ENCODE peak calls at places on chromosomes 3 and 15, in ten cellular contexts. I is body of pancreas, B is A549, S is upper lobe of left lung, T is lower lobe of right lung, M is transverse colon, O is brain microvascular endothelial cell, Y is mammary epithelial cell, C is PC-3, A is HL-60. U is an unnamed sample.

GRCh38 chr15:33565099-33565498 is 254.3 kb downstream of the RYR3 start:
- DNase-seq in S (no peak), I (no peak), T (no peak), O (peak), C (peak), M (no peak), A (no peak), B (no peak), Y (peak), U (no peak)

GRCh38 chr3:177483182-177483967 is 286.1 kb upstream of the TBL1XR1 start:
- DNase-seq in I (peak), T (no peak), S (no peak), O (no peak), Y (peak), B (no peak), A (no peak), C (peak), M (peak), U (no peak)

GRCh38 chr3:49567406-49567805 is 13.1 kb downstream of the BSN start:
- DNase-seq in A (no peak), B (no peak), O (no peak), S (no peak), I (no peak), T (no peak), M (no peak), C (no peak), Y (peak), U (no peak)

GRCh38 chr3:144497452-144497851 is 525.8 kb downstream of the DIPK2A start:
- DNase-seq in I (no peak), T (no peak), C (no peak), A (no peak), O (no peak), S (no peak), Y (no peak), B (no peak), M (no peak), U (no peak)

GRCh38 chr15:49174902-49175301 is 4.9 kb downstream of the GALK2 start:
- DNase-seq in I (no peak), B (no peak), M (no peak), A (peak), S (no peak), O (no peak), T (no peak), C (no peak), Y (no peak), U (no peak)

GRCh38 chr3:186362988-186363387 is 954 bp upstream of the DGKG start:
- DNase-seq in B (no peak), S (no peak), A (no peak), I (no peak), T (no peak), Y (no peak), O (no peak), C (no peak), M (no peak), U (no peak)

GRCh38 chr3:107681385-107681784 is 158.6 kb downstream of the BBX start:
- DNase-seq in S (no peak), A (no peak), T (no peak), C (no peak), O (no peak), Y (no peak), I (no peak), M (no peak), B (no peak), U (no peak)

GRCh38 chr15:53569756-53570480 is 189.5 kb downstream of the WDR72 start:
- DNase-seq in M (no peak), B (no peak), C (peak), A (no peak), Y (peak), S (no peak), O (peak), I (no peak), T (no peak), U (no peak)

GRCh38 chr3:16332904-16333426 is 68.0 kb downstream of the OXNAD1 start:
- DNase-seq in Y (no peak), B (no peak), C (no peak), S (no peak), M (no peak), O (peak), T (no peak), I (no peak), A (no peak), U (no peak)

GRCh38 chr15:101025896-101026631 is 106.9 kb downstream of the LRRK1 start:
- DNase-seq in M (peak), O (no peak), T (no peak), Y (no peak), C (no peak), I (no peak), A (no peak), B (no peak), S (peak), U (no peak)

GRCh38 chr15:77144492-77145070 is 73.7 kb upstream of the TSPAN3 start:
- DNase-seq in S (no peak), I (no peak), O (peak), Y (peak), T (no peak), A (no peak), B (no peak), M (no peak), C (peak), U (no peak)

GRCh38 chr3:134937256-134938023 is 142.4 kb downstream of the EPHB1 start:
- DNase-seq in M (no peak), S (no peak), C (no peak), A (no peak), Y (no peak), I (no peak), T (no peak), O (no peak), B (no peak), U (no peak)

GRCh38 chr3:71851878-71852277 is 66.9 kb upstream of the PROK2 start:
- DNase-seq in T (no peak), O (no peak), M (no peak), I (no peak), Y (no peak), C (no peak), B (no peak), A (no peak), S (no peak), U (no peak)

GRCh38 chr3:45677045-45677436 is 12.2 kb upstream of the SACM1L start:
- DNase-seq in A (peak), C (peak), Y (peak), B (peak), S (peak), T (no peak), O (peak), I (no peak), M (peak), U (peak)

GRCh38 chr15:82850731-82851130 is 41.3 kb downstream of the WHAMM start:
- DNase-seq in M (no peak), B (no peak), I (no peak), C (no peak), Y (no peak), O (no peak), A (no peak), S (no peak), T (no peak), U (no peak)

GRCh38 chr3:50550079-50550736 is 17.3 kb downstream of the C3orf18 start:
- DNase-seq in A (peak), S (peak), I (peak), Y (peak), M (peak), T (peak), O (peak), C (peak), B (peak), U (peak)

GRCh38 chr3:66507631-66508260 is 6.9 kb upstream of the LRIG1 start:
- DNase-seq in B (no peak), S (no peak), I (peak), C (no peak), O (no peak), T (no peak), A (no peak), M (peak), Y (no peak), U (no peak)

GRCh38 chr3:140247775-140248174 is 312.8 kb downstream of the CLSTN2 start:
- DNase-seq in Y (peak), B (no peak), M (no peak), A (no peak), T (no peak), S (no peak), I (no peak), O (no peak), C (no peak), U (no peak)

GRCh38 chr3:61875073-61875472 is 313.7 kb downstream of the PTPRG start:
- DNase-seq in O (peak), C (no peak), I (no peak), M (no peak), A (no peak), S (no peak), T (no peak), Y (no peak), B (no peak), U (no peak)

GRCh38 chr3:23248594-23249131 is 45.5 kb downstream of the UBE2E2 start:
- DNase-seq in B (no peak), Y (no peak), S (no peak), C (no peak), O (no peak), M (no peak), T (no peak), A (no peak), I (no peak), U (no peak)

GRCh38 chr3:27677554-27677953 is 44.6 kb downstream of the EOMES start:
- DNase-seq in C (peak), Y (peak), B (peak), M (no peak), T (no peak), S (no peak), A (no peak), O (peak), I (no peak), U (no peak)

GRCh38 chr15:91258436-91258779 is 158.4 kb downstream of the SV2B start:
- DNase-seq in I (no peak), O (no peak), C (no peak), M (no peak), A (peak), T (no peak), S (no peak), B (peak), Y (no peak), U (no peak)

GRCh38 chr15:33089878-33090757 is 104.4 kb downstream of the FMN1 start:
- DNase-seq in Y (peak), O (peak), S (no peak), I (no peak), A (no peak), B (no peak), C (peak), M (peak), T (no peak), U (no peak)

GRCh38 chr3:133799794-133800585 is 5.6 kb upstream of the SRPRB start:
- DNase-seq in A (peak), Y (peak), I (no peak), S (no peak), C (peak), B (peak), M (no peak), T (no peak), O (no peak), U (no peak)

GRCh38 chr15:25787855-25788521 is 75.1 kb downstream of the ATP10A start:
- DNase-seq in M (peak), Y (no peak), I (peak), T (peak), O (peak), B (peak), S (no peak), A (no peak), C (peak), U (no peak)

GRCh38 chr3:169618894-169619792 is 44.4 kb downstream of the MECOM start:
- DNase-seq in I (no peak), S (peak), Y (no peak), C (no peak), B (no peak), O (no peak), M (peak), A (no peak), T (no peak), U (no peak)

GRCh38 chr3:51382076-51382745 is 2.9 kb upstream of the MANF start:
- DNase-seq in B (no peak), A (no peak), I (no peak), Y (no peak), M (no peak), S (no peak), T (no peak), C (no peak), O (no peak), U (no peak)

GRCh38 chr3:197019535-197019934 is 10.1 kb downstream of the MELTF start:
- DNase-seq in C (no peak), T (no peak), A (no peak), B (no peak), O (no peak), I (no peak), M (no peak), Y (no peak), S (no peak), U (no peak)

GRCh38 chr3:48436855-48437254 is 3.1 kb downstream of the CCDC51 start:
- DNase-seq in I (no peak), Y (no peak), C (no peak), O (no peak), A (no peak), S (no peak), T (no peak), B (no peak), M (no peak), U (no peak)

GRCh38 chr3:1723726-1724125 is 374.9 kb upstream of the CNTN4 start:
- DNase-seq in M (no peak), C (no peak), Y (peak), S (no peak), A (no peak), I (no peak), O (no peak), B (no peak), T (no peak), U (no peak)

GRCh38 chr3:13845806-13846205 is 34.1 kb downstream of the WNT7A start:
- DNase-seq in B (no peak), O (no peak), Y (no peak), S (no peak), T (no peak), C (no peak), I (no peak), A (no peak), M (no peak), U (no peak)

GRCh38 chr3:169489775-169490546 is 173.6 kb downstream of the MECOM start:
- DNase-seq in B (no peak), M (no peak), T (no peak), I (no peak), Y (no peak), C (no peak), S (no peak), A (no peak), O (no peak), U (no peak)

DNA sequence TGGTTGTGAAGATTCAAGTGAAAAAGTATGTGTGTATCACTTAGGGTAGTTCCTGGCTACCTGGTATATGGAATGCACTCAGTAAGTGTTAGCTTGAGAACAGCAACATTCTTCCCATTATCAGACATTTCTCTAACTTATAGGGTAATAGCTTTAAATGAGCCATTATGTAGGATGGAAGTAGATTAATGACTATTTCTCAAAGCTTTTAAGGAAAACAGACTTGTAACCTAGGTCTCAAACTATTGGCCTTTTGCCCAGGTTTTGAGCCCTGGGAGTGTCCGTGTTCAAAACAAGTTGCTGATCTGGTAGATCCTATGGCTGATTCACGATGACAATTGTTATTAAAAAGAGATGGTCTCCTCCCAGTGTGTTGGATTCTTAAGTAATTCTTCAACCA is 129.1 kb upstream of the UMPS start:
- DNase-seq in Y (peak), S (no peak), A (no peak), M (no peak), C (peak), B (no peak), T (no peak), I (no peak), O (no peak), U (no peak)
- H3K27ac ChIP-seq in Y (no peak), S (no peak), A (no peak), M (peak), C (peak), B (no peak), T (no peak), I (no peak), O (no peak), U (no peak)

GRCh38 chr15:40441736-40442531 is 1.2 kb downstream of the BAHD1 start:
- DNase-seq in S (peak), A (no peak), I (peak), C (no peak), T (no peak), Y (no peak), O (no peak), M (peak), B (no peak), U (no peak)

GRCh38 chr15:40439461-40440299 is 1.1 kb upstream of the BAHD1 start:
- DNase-seq in Y (peak), C (peak), T (peak), B (peak), O (peak), M (peak), I (peak), S (peak), A (peak), U (no peak)

GRCh38 chr15:40441012-40441735 is 421 bp downstream of the BAHD1 start:
- DNase-seq in C (no peak), M (no peak), O (no peak), Y (no peak), I (no peak), T (peak), B (no peak), A (no peak), S (peak), U (no peak)

GRCh38 chr15:40438712-40439111 is 2.0 kb upstream of the BAHD1 start:
- DNase-seq in Y (no peak), T (no peak), O (no peak), M (no peak), I (peak), S (peak), B (no peak), A (no peak), C (no peak), U (no peak)

DNA sequence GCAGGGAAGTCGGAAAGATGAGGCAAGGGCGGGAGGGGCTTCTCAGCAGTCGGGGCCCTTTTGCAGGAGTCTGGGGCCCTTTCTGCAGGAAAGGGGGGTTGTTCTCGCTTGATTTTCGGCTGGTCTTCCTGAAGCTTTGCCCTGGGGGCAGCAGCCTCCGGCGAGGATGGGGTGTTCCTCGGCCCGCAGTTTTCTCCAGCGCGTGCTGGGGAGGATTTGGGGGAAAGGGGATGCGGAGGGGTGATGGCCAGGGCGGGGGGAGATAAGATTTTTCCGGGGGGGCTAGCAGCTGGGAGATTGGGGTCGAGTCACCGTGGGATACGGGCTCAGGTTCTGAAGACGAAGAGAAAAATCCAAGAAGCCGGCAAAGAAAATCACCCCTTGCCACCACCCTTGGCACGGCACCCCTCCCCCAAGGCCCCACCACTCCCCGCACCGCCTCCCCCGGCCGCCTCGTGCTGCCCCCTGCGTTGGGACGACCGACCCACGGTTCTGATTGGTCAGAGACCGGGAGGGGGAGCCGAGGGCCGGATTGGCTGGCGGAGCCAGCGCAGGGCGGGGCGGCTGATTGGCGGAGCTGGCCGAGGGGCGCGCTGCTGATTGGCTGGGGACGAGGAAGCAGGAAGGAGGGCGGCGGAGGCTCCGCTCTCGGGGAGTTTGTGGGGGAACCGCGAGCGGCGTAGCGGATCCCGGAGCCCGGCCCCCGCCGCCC is at the start of gene BAHD1:
- DNase-seq in T (peak), S (peak), Y (peak), O (peak), M (peak), A (peak), C (peak), B (peak), I (peak), U (peak)
- TF ChIP-seq CTCF in T (peak), S (no peak), Y (no peak), O (peak), M (no peak), A (no peak), C (no peak), B (no peak), I (no peak), U (peak)

GRCh38 chr3:73727117-73727802 is 102.5 kb upstream of the PDZRN3 start:
- DNase-seq in Y (peak), O (peak), T (no peak), I (peak), B (no peak), S (no peak), M (no peak), A (no peak), C (no peak), U (no peak)
- H3K27ac ChIP-seq in Y (no peak), O (peak), T (no peak), I (no peak), B (no peak), S (no peak), M (peak), A (no peak), C (no peak), U (no peak)

GRCh38 chr3:47380601-47381316 is at the start of gene PTPN23:
- DNase-seq in T (peak), I (peak), M (peak), A (peak), S (peak), O (peak), Y (peak), C (peak), B (peak), U (peak)
- TF ChIP-seq CTCF in T (no peak), I (no peak), M (no peak), A (no peak), S (no peak), O (no peak), Y (no peak), C (no peak), B (no peak), U (no peak)

U was measured in CD4-positive, alpha-beta T cell.